ENCODE peak calls at places on chromosomes 1 and 21, in five cellular contexts. M, K, O, W and J are unnamed samples.

GRCh38 chr1:3217096-3217724 is 148.2 kb downstream of the PRDM16 start:
- DNase-seq in M (no peak), K (no peak), O (no peak), W (no peak), J (no peak)

GRCh38 chr1:38454236-38454635 is 405.3 kb downstream of the RRAGC start:
- DNase-seq in M (no peak), K (no peak), O (peak), W (no peak), J (no peak)

GRCh38 chr1:24906760-24907490 is 23.2 kb downstream of the RUNX3 start:
- DNase-seq in M (no peak), K (no peak), O (no peak), W (no peak), J (no peak)

GRCh38 chr1:208036177-208036808 is 125.4 kb upstream of the CD34 start:
- DNase-seq in M (peak), K (no peak), O (peak), W (peak), J (peak)

GRCh38 chr1:202323731-202324130 is 18.0 kb downstream of the UBE2T start:
- DNase-seq in M (no peak), K (no peak), O (no peak), W (no peak), J (no peak)

GRCh38 chr21:29238967-29239289 is 59.8 kb upstream of the BACH1 start:
- DNase-seq in M (peak), K (no peak), O (no peak), W (no peak), J (no peak)

GRCh38 chr1:14997646-14998276 is 155.8 kb upstream of the TMEM51 start:
- DNase-seq in M (peak), K (no peak), O (no peak), W (no peak), J (peak)

GRCh38 chr1:219416598-219417238 is 196.2 kb downstream of the ZC3H11B start:
- DNase-seq in M (peak), K (peak), O (peak), W (peak), J (peak)

GRCh38 chr1:70826428-70826827 is 221.2 kb downstream of the PTGER3 start:
- DNase-seq in M (no peak), K (no peak), O (no peak), W (no peak), J (no peak)

GRCh38 chr1:20850021-20850420 is 62.9 kb upstream of the HP1BP3 start:
- DNase-seq in M (no peak), K (no peak), O (no peak), W (no peak), J (no peak)

GRCh38 chr1:85387781-85388180 is 77.2 kb downstream of the DDAH1 start:
- DNase-seq in M (no peak), K (no peak), O (no peak), W (no peak), J (no peak)

GRCh38 chr1:48442864-48443619 is 29.0 kb downstream of the SPATA6 start:
- DNase-seq in M (no peak), K (no peak), O (no peak), W (no peak), J (no peak)

GRCh38 chr1:183215076-183215720 is 29.1 kb downstream of the LAMC2 start:
- DNase-seq in M (no peak), K (no peak), O (no peak), W (no peak), J (no peak)

GRCh38 chr1:111948209-111949131 is 41.0 kb downstream of the KCND3 start:
- DNase-seq in M (no peak), K (no peak), O (no peak), W (no peak), J (peak)

GRCh38 chr1:219541946-219542345 is 71.0 kb downstream of the ZC3H11B start:
- DNase-seq in M (no peak), K (no peak), O (no peak), W (no peak), J (no peak)

GRCh38 chr21:41199123-41199522 is 31.2 kb downstream of the BACE2 start:
- DNase-seq in M (no peak), K (no peak), O (no peak), W (no peak), J (no peak)

GRCh38 chr1:9844746-9845145 is 21.0 kb upstream of the CLSTN1 start:
- DNase-seq in M (no peak), K (no peak), O (no peak), W (no peak), J (no peak)
- TF ChIP-seq MXI1 in M (no peak), K (no peak), O (no peak), W (no peak), J (no peak)

DNA sequence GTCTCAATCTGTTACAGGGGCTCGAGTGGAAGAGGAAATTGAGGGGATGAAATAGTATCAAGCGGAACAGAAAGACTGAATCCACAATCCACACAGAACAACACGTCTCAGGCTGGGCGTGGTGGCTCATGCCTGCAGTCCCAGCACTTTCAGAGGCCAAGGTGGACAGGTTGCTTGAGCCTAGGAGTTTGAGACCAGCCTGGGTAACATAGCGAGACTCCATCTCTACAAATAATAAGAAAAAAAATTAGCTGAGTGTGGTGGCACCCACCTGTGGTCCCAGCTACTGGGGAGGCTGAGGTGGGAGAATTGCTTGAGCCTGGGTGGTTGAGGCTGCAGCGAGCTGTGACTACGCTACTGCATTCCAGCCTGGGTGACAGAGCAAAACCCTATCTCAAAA is 25.7 kb downstream of the VPS26C start:
- DNase-seq in M (no peak), K (no peak), O (no peak), W (no peak), J (no peak)
- TF ChIP-seq MXI1 in M (no peak), K (no peak), O (no peak), W (no peak), J (no peak)

GRCh38 chr1:94676686-94677085 is 135.1 kb upstream of the F3 start:
- DNase-seq in M (no peak), K (no peak), O (no peak), W (no peak), J (no peak)
- TF ChIP-seq MXI1 in M (no peak), K (no peak), O (no peak), W (no peak), J (no peak)

GRCh38 chr1:162997499-162998285 is 71.5 kb upstream of the RGS4 start:
- DNase-seq in M (peak), K (no peak), O (no peak), W (no peak), J (no peak)
- TF ChIP-seq MXI1 in M (no peak), K (no peak), O (no peak), W (no peak), J (no peak)

GRCh38 chr1:232621050-232621449 is 8.9 kb downstream of the SIPA1L2 start:
- DNase-seq in M (no peak), K (no peak), O (no peak), W (no peak), J (no peak)
- TF ChIP-seq MXI1 in M (no peak), K (no peak), O (no peak), W (no peak), J (no peak)